ENCODE peak calls at places on chromosomes 13 and 19, in six cellular contexts. H is MCF 10A; J is stimulated activated naive CD4-positive, alpha-beta T cell; A is right cardiac atrium; W is NCI-H2171 treated with DMSO at 0.1 percent for 48 hours; L is T1000. Q is an unnamed sample.
A peak's percentile ranks its signal among the peaks of the same experiment; 100 is the strongest.

GRCh38 chr19:45051929-45052579 is 13.2 kb downstream of the CLASRP start:
- DNase-seq in H (no peak), J (no peak), A (no peak), W (no peak), L (no peak), Q (no peak)

GRCh38 chr13:27425151-27425917 is 915 bp downstream of the GTF3A start:
- DNase-seq in H (peak; percentile 25), J (no peak), A (no peak), W (no peak), L (no peak), Q (no peak)

GRCh38 chr19:37914908-37915307 is 7.9 kb downstream of the SIPA1L3 start:
- DNase-seq in H (no peak), J (no peak), A (no peak), W (no peak), L (no peak), Q (peak; percentile 17)

GRCh38 chr19:35213678-35214632 is 14.6 kb downstream of the FAM187B start:
- DNase-seq in H (peak; percentile 99), J (peak; percentile 78), A (peak; percentile 27), W (peak; percentile 83), L (no peak), Q (peak; percentile 91)

GRCh38 chr13:30743319-30744055 is 8.1 kb downstream of the ALOX5AP start:
- DNase-seq in H (peak; percentile 95), J (no peak), A (peak; percentile 39), W (no peak), L (peak; percentile 65), Q (no peak)

GRCh38 chr19:14248578-14249011 is 42.6 kb upstream of the ADGRL1 start:
- DNase-seq in H (no peak), J (peak; percentile 3), A (peak; percentile 41), W (peak; percentile 90), L (no peak), Q (peak; percentile 95)

GRCh38 chr13:25037057-25037813 is 58.7 kb upstream of the PABPC3 start:
- DNase-seq in H (peak; percentile 79), J (peak; percentile 3), A (no peak), W (peak; percentile 14), L (no peak), Q (peak; percentile 43)

GRCh38 chr13:25248071-25248470 is 39.2 kb downstream of the MTMR6 start:
- DNase-seq in H (no peak), J (no peak), A (no peak), W (no peak), L (no peak), Q (no peak)

GRCh38 chr13:106355866-106356265 is 179.6 kb downstream of the EFNB2 start:
- DNase-seq in H (no peak), J (no peak), A (no peak), W (no peak), L (no peak), Q (peak; percentile 42)

GRCh38 chr19:49593233-49594113 is 2.5 kb downstream of the PRR12 start:
- DNase-seq in H (peak; percentile 95), J (peak; percentile 90), A (peak; percentile 95), W (peak; percentile 91), L (peak; percentile 81), Q (peak; percentile 97)

GRCh38 chr19:48683349-48683748 is 10.5 kb upstream of the NTN5 start:
- DNase-seq in H (no peak), J (peak; percentile 27), A (peak; percentile 77), W (no peak), L (no peak), Q (peak; percentile 87)

GRCh38 chr13:68708336-68708908 is 1399.2 kb upstream of the ATXN8OS start:
- DNase-seq in H (no peak), J (no peak), A (no peak), W (no peak), L (no peak), Q (no peak)

GRCh38 chr13:110769097-110769496 is 55.6 kb downstream of the ING1 start:
- DNase-seq in H (no peak), J (no peak), A (no peak), W (no peak), L (no peak), Q (no peak)

GRCh38 chr13:114211446-114211845 is 23.3 kb upstream of the CDC16 start:
- DNase-seq in H (no peak), J (no peak), A (no peak), W (no peak), L (no peak), Q (peak; percentile 39)

GRCh38 chr13:113452942-113453901 is at the start of gene ADPRHL1:
- DNase-seq in H (no peak), J (no peak), A (peak; percentile 54), W (peak; percentile 64), L (no peak), Q (no peak)

GRCh38 chr13:104389722-104390121 is 1323.5 kb upstream of the SLC10A2 start:
- DNase-seq in H (no peak), J (no peak), A (no peak), W (no peak), L (no peak), Q (no peak)

GRCh38 chr19:50677636-50678035 is 28.4 kb downstream of the C19orf81 start:
- DNase-seq in H (no peak), J (no peak), A (no peak), W (no peak), L (no peak), Q (no peak)